ENCODE peak calls at places on chromosomes 4 and X, in five cellular contexts. Y is upper lobe of right lung, T is WERI-Rb-1, C is tibial nerve, D is dorsolateral prefrontal cortex. P is an unnamed sample.

GRCh38 chrX:150085881-150086280 is 147.6 kb upstream of the EOLA2 start:
- DNase-seq in Y (no peak), T (no peak), C (no peak), D (no peak), P (no peak)

GRCh38 chr4:81032805-81033684 is 2.5 kb downstream of the BMP3 start:
- DNase-seq in Y (no peak), T (no peak), C (no peak), D (no peak), P (no peak)

GRCh38 chr4:64417974-64418373 is 8.7 kb upstream of the TECRL start:
- DNase-seq in Y (no peak), T (no peak), C (no peak), D (no peak), P (no peak)

GRCh38 chr4:187302456-187302855 is 578.8 kb upstream of the FAT1 start:
- DNase-seq in Y (no peak), T (no peak), C (no peak), D (no peak), P (no peak)

GRCh38 chr4:121034010-121034409 is 38.3 kb downstream of the NDNF start:
- DNase-seq in Y (no peak), T (no peak), C (no peak), D (no peak), P (no peak)

GRCh38 chrX:71492086-71493065 is 40.5 kb upstream of the OGT start:
- DNase-seq in Y (peak; percentile 77), T (no peak), C (peak; percentile 16), D (peak; percentile 47), P (peak; percentile 66)

GRCh38 chr4:150080875-150081274 is 2.6 kb downstream of the DCLK2 start:
- DNase-seq in Y (no peak), T (no peak), C (no peak), D (no peak), P (no peak)

GRCh38 chrX:40105791-40106676 is 8.3 kb upstream of the BCOR start:
- DNase-seq in Y (peak; percentile 88), T (peak; percentile 73), C (peak; percentile 51), D (no peak), P (peak; percentile 86)

GRCh38 chrX:38654302-38654701 is 93.0 kb downstream of the TSPAN7 start:
- DNase-seq in Y (no peak), T (peak; percentile 22), C (no peak), D (no peak), P (no peak)

GRCh38 chr4:169236901-169237626 is 33.7 kb downstream of the SH3RF1 start:
- DNase-seq in Y (no peak), T (no peak), C (no peak), D (no peak), P (no peak)

GRCh38 chrX:49627030-49627777 is 28.4 kb downstream of the GAGE1 start:
- DNase-seq in Y (no peak), T (no peak), C (no peak), D (no peak), P (no peak)

GRCh38 chr4:85475631-85476233 is 782 bp downstream of the ARHGAP24 start:
- DNase-seq in Y (peak; percentile 73), T (no peak), C (no peak), D (no peak), P (peak; percentile 52)

GRCh38 chr4:17447056-17447455 is 64.8 kb downstream of the QDPR start:
- DNase-seq in Y (no peak), T (no peak), C (no peak), D (no peak), P (no peak)

GRCh38 chr4:37867102-37867501 is 23.8 kb upstream of the TBC1D1 start:
- DNase-seq in Y (no peak), T (no peak), C (no peak), D (no peak), P (no peak)

GRCh38 chrX:46294234-46294633 is 251.0 kb downstream of the ZNF674 start:
- DNase-seq in Y (no peak), T (no peak), C (no peak), D (no peak), P (no peak)
- H3K4me3 ChIP-seq in Y (no peak overlapping the region), T (no peak overlapping the region), C (no peak overlapping the region), D (no peak overlapping the region), P (no peak overlapping the region)

DNA sequence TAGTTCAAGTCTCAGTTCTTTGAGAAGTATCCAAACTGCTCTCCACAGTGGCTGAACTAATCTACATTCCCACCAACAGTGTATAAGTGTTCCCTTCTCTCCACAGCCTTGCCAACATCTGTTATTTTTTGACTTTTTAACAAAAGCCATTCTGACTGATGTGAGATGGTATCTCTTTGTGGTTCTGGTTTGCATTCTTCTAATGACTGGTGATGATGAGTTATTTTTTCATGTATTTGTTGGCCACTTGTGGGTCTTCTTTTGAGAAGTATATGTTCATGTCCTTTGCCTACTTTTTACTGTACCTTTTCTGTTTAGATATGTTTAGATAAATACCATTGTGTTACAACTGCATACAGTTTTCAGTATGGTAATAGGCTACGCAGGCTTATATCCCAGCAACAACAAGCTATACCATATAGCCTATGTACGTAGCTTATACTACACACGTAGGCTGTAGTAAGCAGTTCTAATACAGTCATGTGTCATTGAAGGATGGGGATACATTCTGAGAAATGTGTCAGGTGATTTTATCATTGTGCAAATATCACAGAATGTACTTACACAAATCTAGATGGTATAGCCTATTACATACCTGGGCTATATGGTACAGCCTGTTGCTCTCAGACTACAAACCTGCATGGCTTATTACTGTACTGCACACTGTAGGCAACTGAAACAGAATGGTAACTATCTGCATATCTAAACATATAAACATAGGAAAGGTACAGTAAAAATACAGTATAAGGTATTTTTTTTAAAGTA is 28.1 kb downstream of the KLHL8 start:
- DNase-seq in Y (no peak), T (no peak), C (no peak), D (no peak), P (no peak)
- H3K27ac ChIP-seq in Y (no peak overlapping the region), T (no peak overlapping the region), C (no peak overlapping the region), D (no peak overlapping the region), P (no peak overlapping the region)

GRCh38 chr4:7823416-7823824 is 116.2 kb downstream of the AFAP1 start:
- DNase-seq in Y (no peak), T (peak; percentile 90), C (peak; percentile 57), D (no peak), P (no peak)
- H3K4me3 ChIP-seq in Y (no peak overlapping the region), T (no peak overlapping the region), C (no peak overlapping the region), D (no peak overlapping the region), P (no peak overlapping the region)

GRCh38 chrX:69027181-69028005 is 137.9 kb downstream of the PJA1 start:
- DNase-seq in Y (no peak), T (no peak), C (no peak), D (no peak), P (no peak)
- H3K27ac ChIP-seq in Y (no peak overlapping the region), T (no peak overlapping the region), C (no peak overlapping the region), D (no peak overlapping the region), P (peak overlapping the region; percentile 39)

GRCh38 chr4:188428935-188429334 is 289.7 kb downstream of the TRIML1 start:
- DNase-seq in Y (no peak), T (no peak), C (no peak), D (no peak), P (no peak)
- H3K4me3 ChIP-seq in Y (no peak overlapping the region), T (no peak overlapping the region), C (no peak overlapping the region), D (no peak overlapping the region), P (no peak overlapping the region)

P was measured in Peyer's patch.